ENCODE peak calls at places on chromosomes 6 and 20, in seven cellular contexts. S, Y, A, B, F, W and V are unnamed samples.

GRCh38 chr6:3385660-3386151 is 71.1 kb downstream of the SLC22A23 start:
- DNase-seq in S (no peak), Y (peak; percentile 31), A (no peak), B (peak; percentile 69), F (peak; percentile 44), W (peak; percentile 41), V (peak; percentile 18)

GRCh38 chr6:109130065-109130464 is 34.8 kb downstream of the CEP57L1 start:
- DNase-seq in S (no peak), Y (no peak), A (no peak), B (no peak), F (no peak), W (no peak), V (no peak)

GRCh38 chr6:137724495-137725211 is 142.4 kb upstream of the TNFAIP3 start:
- DNase-seq in S (no peak), Y (peak; percentile 59), A (no peak), B (peak; percentile 57), F (no peak), W (peak; percentile 38), V (no peak)

GRCh38 chr6:143569035-143569434 is 57.5 kb upstream of the FUCA2 start:
- DNase-seq in S (no peak), Y (no peak), A (peak; percentile 21), B (no peak), F (peak; percentile 56), W (peak; percentile 70), V (no peak)

GRCh38 chr6:137426007-137426689 is 68.0 kb downstream of the OLIG3 start:
- DNase-seq in S (no peak), Y (no peak), A (no peak), B (no peak), F (no peak), W (no peak), V (no peak)

GRCh38 chr20:41149679-41150131 is 12.4 kb downstream of the PLCG1 start:
- DNase-seq in S (no peak), Y (no peak), A (peak; percentile 77), B (no peak), F (peak; percentile 62), W (peak; percentile 83), V (no peak)

GRCh38 chr20:37518606-37519507 is 2.2 kb upstream of the NNAT start:
- DNase-seq in S (peak; percentile 36), Y (no peak), A (no peak), B (peak; percentile 38), F (peak; percentile 83), W (no peak), V (no peak)

GRCh38 chr6:7145269-7146078 is 37.7 kb downstream of the RREB1 start:
- DNase-seq in S (no peak), Y (peak; percentile 69), A (peak; percentile 68), B (no peak), F (no peak), W (no peak), V (no peak)

GRCh38 chr6:88870728-88871330 is 92.6 kb downstream of the RNGTT start:
- DNase-seq in S (peak; percentile 32), Y (peak; percentile 36), A (peak; percentile 37), B (no peak), F (peak; percentile 85), W (peak; percentile 72), V (peak; percentile 74)

GRCh38 chr6:34531580-34532201 is 24.4 kb downstream of the SPDEF start:
- DNase-seq in S (peak; percentile 56), Y (peak; percentile 40), A (no peak), B (peak; percentile 85), F (peak; percentile 86), W (peak; percentile 79), V (peak; percentile 46)

GRCh38 chr6:34982424-34982852 is 93.4 kb downstream of the ANKS1A start:
- DNase-seq in S (no peak), Y (peak; percentile 8), A (no peak), B (no peak), F (peak; percentile 51), W (peak; percentile 29), V (no peak)

GRCh38 chr6:157613011-157613522 is 210.0 kb upstream of the SNX9 start:
- DNase-seq in S (no peak), Y (no peak), A (peak; percentile 87), B (no peak), F (peak; percentile 77), W (peak; percentile 98), V (no peak)

GRCh38 chr6:136429681-136430080 is 120.5 kb downstream of the MAP7 start:
- DNase-seq in S (no peak), Y (no peak), A (no peak), B (no peak), F (no peak), W (no peak), V (no peak)

GRCh38 chr6:90088009-90088408 is 193.7 kb downstream of the GJA10 start:
- DNase-seq in S (peak; percentile 36), Y (no peak), A (peak; percentile 97), B (no peak), F (peak; percentile 82), W (peak; percentile 95), V (no peak)

GRCh38 chr6:142786476-142786875 is 158.5 kb downstream of the HIVEP2 start:
- DNase-seq in S (no peak), Y (no peak), A (peak; percentile 42), B (no peak), F (no peak), W (peak; percentile 37), V (no peak)

GRCh38 chr6:71400852-71401251 is 112.2 kb downstream of the OGFRL1 start:
- DNase-seq in S (no peak), Y (no peak), A (no peak), B (no peak), F (no peak), W (no peak), V (no peak)

GRCh38 chr6:119119989-119120388 is 41.5 kb upstream of the FAM184A start:
- DNase-seq in S (no peak), Y (peak; percentile 17), A (peak; percentile 45), B (peak; percentile 39), F (peak; percentile 88), W (peak; percentile 88), V (no peak)

GRCh38 chr6:29696147-29697129 is 15.5 kb upstream of the ZFP57 start:
- DNase-seq in S (no peak), Y (no peak), A (peak; percentile 30), B (no peak), F (peak; percentile 34), W (peak; percentile 24), V (peak; percentile 31)
- TF ChIP-seq CTCF in S (no peak), Y (peak; percentile 16), A (peak; percentile 77), B (no peak), F (peak; percentile 75), W (peak; percentile 57), V (peak; percentile 53)

GRCh38 chr20:62971211-62971949 is 18.9 kb downstream of the SLC17A9 start:
- DNase-seq in S (no peak), Y (no peak), A (no peak), B (no peak), F (no peak), W (no peak), V (no peak)
- H3K4me3 ChIP-seq in S (no peak overlapping the region), Y (no peak overlapping the region), A (no peak overlapping the region), B (no peak overlapping the region), F (no peak overlapping the region), W (no peak overlapping the region), V (no peak overlapping the region)

DNA sequence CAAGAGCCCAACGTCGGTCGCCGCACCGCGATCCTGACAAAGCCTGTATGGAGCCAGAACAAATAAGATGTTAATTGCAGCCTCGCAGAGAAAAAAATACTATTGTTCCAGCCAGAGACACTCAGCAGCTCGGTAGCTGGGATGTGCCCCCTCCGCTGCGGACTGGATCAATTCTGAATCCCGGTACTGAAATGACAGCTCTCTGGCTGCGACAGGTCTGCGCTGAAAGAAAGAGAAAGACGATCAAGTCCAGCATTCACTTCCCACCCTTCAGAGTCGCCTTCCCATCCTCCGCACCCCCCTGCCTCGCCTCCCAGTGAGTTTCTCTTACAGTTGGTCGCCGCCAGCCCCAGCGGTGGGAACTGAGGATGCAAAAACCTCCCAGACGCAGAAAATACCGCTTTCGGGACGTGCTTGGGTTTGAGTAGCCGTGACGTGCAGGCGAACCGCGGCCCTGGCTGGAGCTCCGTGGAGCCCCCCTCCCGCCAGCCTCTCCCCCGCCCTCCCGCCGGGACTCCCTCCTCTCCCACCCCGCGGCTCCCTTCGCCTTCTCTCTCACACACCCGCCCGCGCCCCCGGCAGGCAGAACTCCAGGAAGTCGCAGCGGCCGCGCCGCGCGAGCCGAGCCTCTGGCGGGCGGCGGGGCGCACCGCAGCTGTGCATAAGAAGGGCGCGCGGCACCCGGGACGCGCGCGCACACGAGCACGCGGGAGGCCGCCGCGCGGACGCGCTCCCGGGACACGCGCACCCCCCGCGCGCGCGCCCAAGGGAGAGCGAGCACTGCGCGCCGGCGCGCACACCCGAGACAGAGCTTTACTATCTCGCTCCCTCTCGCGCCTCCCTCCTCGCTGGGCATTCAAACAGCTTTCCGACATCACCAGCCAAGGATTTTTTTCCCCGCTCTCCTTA is at the start of gene ADGRB3:
- DNase-seq in S (peak; percentile 85), Y (peak; percentile 64), A (peak; percentile 29), B (peak; percentile 80), F (peak; percentile 70), W (peak; percentile 46), V (peak; percentile 82)
- TF ChIP-seq CTCF in S (peak; percentile 63), Y (peak; percentile 37), A (no peak), B (no peak), F (peak; percentile 10), W (no peak), V (no peak)

GRCh38 chr6:55175778-55176084 is 1.4 kb downstream of the HCRTR2 start:
- DNase-seq in S (no peak), Y (no peak), A (no peak), B (no peak), F (no peak), W (no peak), V (no peak)

GRCh38 chr6:55176958-55177357 is 2.6 kb downstream of the HCRTR2 start:
- DNase-seq in S (no peak), Y (no peak), A (peak; percentile 21), B (no peak), F (peak; percentile 35), W (peak; percentile 1), V (no peak)

GRCh38 chr6:55180258-55180657 is 5.9 kb downstream of the HCRTR2 start:
- DNase-seq in S (no peak), Y (no peak), A (no peak), B (no peak), F (no peak), W (no peak), V (no peak)

GRCh38 chr6:55174211-55175013 is at the start of gene HCRTR2:
- DNase-seq in S (no peak), Y (no peak), A (no peak), B (no peak), F (peak; percentile 1), W (no peak), V (no peak)

GRCh38 chr6:55175078-55175777 is 913 bp downstream of the HCRTR2 start:
- DNase-seq in S (no peak), Y (no peak), A (no peak), B (no peak), F (no peak), W (no peak), V (no peak)
- H3K4me3 ChIP-seq in S (no peak overlapping the region), Y (no peak overlapping the region), A (no peak overlapping the region), B (no peak overlapping the region), F (no peak overlapping the region), W (no peak overlapping the region), V (no peak overlapping the region)

DNA sequence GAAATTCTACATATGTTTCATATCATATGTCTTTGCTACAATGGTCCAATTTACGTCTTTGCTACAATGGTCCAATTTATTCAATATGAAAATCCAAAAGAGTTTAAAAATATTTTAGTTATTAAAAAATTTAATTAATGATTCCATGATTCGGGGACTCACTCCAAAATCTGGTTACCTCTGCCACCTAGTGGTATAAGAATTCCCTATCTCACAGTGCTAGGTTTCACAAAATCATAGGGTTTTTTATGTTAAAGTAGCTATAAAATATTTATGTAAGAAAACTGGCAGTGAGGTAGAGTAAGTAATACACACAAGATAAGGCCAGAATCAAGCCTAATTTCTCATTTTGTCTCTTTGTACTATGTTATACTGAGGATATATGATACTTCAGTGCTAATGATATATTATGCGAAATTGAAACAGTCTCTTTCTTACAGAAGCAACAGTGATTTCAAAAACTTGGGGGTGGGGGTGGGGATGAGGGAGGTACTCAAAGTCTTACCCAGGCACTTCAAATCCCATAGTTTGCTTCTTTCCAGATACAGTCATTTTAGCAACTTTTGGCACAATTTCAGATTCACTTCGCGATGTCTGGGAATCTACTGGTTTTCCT is 52.3 kb downstream of the HBS1L start:
- DNase-seq in S (no peak), Y (no peak), A (no peak), B (no peak), F (peak; percentile 53), W (peak; percentile 34), V (peak; percentile 65)
- TF ChIP-seq CTCF in S (no peak), Y (peak; percentile 44), A (peak; percentile 74), B (peak; percentile 11), F (peak; percentile 66), W (peak; percentile 61), V (peak; percentile 53)